ENCODE peak calls at places on chromosomes 1 and 21, in six cellular contexts. W, H, X, F, M and S are unnamed samples.

GRCh38 chr1:101148987-101149386 is 87.8 kb upstream of the S1PR1 start:
- DNase-seq in W (no peak), H (no peak), M (peak), F (no peak), X (no peak), S (no peak)

GRCh38 chr21:28539623-28539988 is 453.1 kb downstream of the LTN1 start:
- DNase-seq in X (no peak), F (no peak), H (no peak), M (no peak), W (no peak), S (no peak)

GRCh38 chr1:36831171-36831810 is 203.0 kb downstream of the GRIK3 start:
- DNase-seq in W (no peak), M (no peak), F (no peak), H (no peak), X (no peak), S (no peak)

GRCh38 chr1:2255420-2256369 is 27.6 kb downstream of the SKI start:
- DNase-seq in M (peak), X (peak), W (peak), F (no peak), H (no peak), S (no peak)

GRCh38 chr1:67382292-67382691 is 47.9 kb downstream of the SERBP1 start:
- DNase-seq in F (no peak), M (no peak), H (no peak), W (no peak), X (no peak), S (no peak)

GRCh38 chr21:39720126-39720778 is 24.7 kb upstream of the IGSF5 start:
- DNase-seq in X (no peak), W (no peak), H (no peak), M (no peak), F (no peak), S (no peak)

GRCh38 chr1:228120351-228121091 is 11.4 kb upstream of the MRPL55 start:
- DNase-seq in W (no peak), H (no peak), M (no peak), F (no peak), X (no peak), S (no peak)

GRCh38 chr21:45072166-45072962 is 2.0 kb upstream of the ADARB1 start:
- DNase-seq in M (no peak), X (no peak), W (no peak), F (no peak), H (no peak), S (no peak)

GRCh38 chr1:155206891-155207577 is 663 bp downstream of the THBS3 start:
- DNase-seq in H (peak), W (peak), M (peak), F (peak), X (peak), S (peak)

DNA sequence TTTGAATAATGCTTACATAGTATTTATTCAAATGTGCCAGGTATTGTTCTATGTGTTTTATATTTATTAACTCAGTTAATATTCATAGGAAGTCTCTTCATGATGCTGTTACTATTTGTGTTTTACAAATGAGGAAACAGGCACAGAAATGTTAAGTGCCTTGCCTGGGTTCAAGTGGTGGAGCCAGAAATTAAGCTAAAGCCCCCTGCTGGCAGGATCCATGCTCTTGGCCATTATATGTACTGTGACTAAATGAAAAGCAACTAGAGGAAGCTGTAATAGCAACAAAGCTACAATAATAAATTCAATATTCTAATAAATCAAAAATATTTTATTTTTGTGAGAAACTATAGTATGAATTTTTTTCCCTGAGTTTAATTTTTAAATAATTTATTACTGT is 30.0 kb downstream of the IARS2 start:
- DNase-seq in H (no peak), F (no peak), X (no peak), W (no peak), M (no peak), S (no peak)
- TF ChIP-seq CTCF in H (peak), F (peak), X (no peak), W (peak), M (peak), S (peak)

GRCh38 chr1:72848997-72849396 is 566.7 kb upstream of the NEGR1 start:
- DNase-seq in M (no peak), H (no peak), F (no peak), W (no peak), X (no peak), S (no peak)

GRCh38 chr1:72846891-72847290 is 564.6 kb upstream of the NEGR1 start:
- DNase-seq in X (no peak), M (no peak), W (no peak), H (no peak), F (no peak), S (no peak)

GRCh38 chr1:72846476-72846875 is 564.1 kb upstream of the NEGR1 start:
- DNase-seq in H (no peak), F (no peak), W (no peak), X (no peak), M (no peak), S (no peak)

GRCh38 chr1:72845981-72846380 is 563.6 kb upstream of the NEGR1 start:
- DNase-seq in X (no peak), M (no peak), F (no peak), W (no peak), H (no peak), S (no peak)

DNA sequence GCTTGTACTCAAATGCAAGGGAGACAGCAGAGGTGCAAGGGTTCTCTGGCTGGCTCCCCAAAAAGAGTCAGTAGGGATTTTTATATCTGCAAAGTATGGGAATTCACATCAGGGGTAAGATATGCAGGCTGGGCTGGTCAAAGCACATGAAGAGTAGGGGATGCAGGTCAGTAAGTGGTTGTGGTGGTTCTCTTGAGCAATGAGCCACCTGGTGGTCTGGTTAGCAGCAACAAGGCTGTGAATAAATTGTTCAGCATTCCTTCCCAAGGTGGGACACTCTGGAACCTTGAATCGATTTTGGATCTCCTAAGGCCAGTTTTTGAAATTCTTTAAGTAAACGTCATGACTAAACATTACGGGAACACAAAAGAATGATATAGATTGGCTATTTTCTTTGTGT is 563.0 kb upstream of the NEGR1 start:
- DNase-seq in F (no peak), X (no peak), M (no peak), H (no peak), W (no peak), S (no peak)
- TF ChIP-seq CTCF in F (no peak), X (no peak), M (peak), H (no peak), W (no peak), S (no peak)

GRCh38 chr1:45854724-45855123 is 51.3 kb downstream of the MAST2 start:
- DNase-seq in M (no peak), F (no peak), H (no peak), X (no peak), W (no peak), S (no peak)
- TF ChIP-seq CTCF in M (no peak), F (no peak), H (no peak), X (no peak), W (no peak), S (no peak)

DNA sequence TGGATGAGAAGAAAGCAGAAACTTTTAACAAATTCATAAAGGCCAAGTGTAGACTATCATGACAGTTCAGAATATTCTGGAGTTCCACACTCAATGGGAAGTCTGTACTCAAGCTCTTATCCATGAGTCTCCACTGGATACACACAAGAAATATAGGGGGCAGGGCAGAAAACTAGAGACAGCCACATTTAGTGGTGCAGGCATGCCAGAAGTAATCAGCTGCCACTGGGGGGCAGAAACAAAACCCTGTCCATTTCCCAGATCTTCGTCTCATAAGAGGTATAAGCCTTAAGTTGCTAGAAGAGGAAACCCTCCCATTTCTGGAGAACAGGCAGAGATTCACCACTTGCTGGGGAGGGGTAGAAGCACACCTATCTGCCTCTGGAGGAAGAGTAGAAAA is 166.8 kb upstream of the GALNT2 start:
- DNase-seq in X (no peak), M (no peak), W (no peak), H (no peak), F (no peak), S (no peak)
- TF ChIP-seq CTCF in X (no peak), M (no peak), W (no peak), H (no peak), F (no peak), S (no peak)

GRCh38 chr21:38171723-38172344 is 85.0 kb upstream of the KCNJ15 start:
- DNase-seq in W (no peak), M (peak), H (no peak), F (no peak), X (no peak), S (no peak)
- TF ChIP-seq CTCF in W (no peak), M (peak), H (no peak), F (no peak), X (no peak), S (no peak)

GRCh38 chr1:175338447-175339135 is 146.0 kb upstream of the KIAA0040 start:
- DNase-seq in H (no peak), M (no peak), F (no peak), X (no peak), W (no peak), S (peak)
- TF ChIP-seq CTCF in H (peak), M (peak), F (peak), X (peak), W (peak), S (peak)

DNA sequence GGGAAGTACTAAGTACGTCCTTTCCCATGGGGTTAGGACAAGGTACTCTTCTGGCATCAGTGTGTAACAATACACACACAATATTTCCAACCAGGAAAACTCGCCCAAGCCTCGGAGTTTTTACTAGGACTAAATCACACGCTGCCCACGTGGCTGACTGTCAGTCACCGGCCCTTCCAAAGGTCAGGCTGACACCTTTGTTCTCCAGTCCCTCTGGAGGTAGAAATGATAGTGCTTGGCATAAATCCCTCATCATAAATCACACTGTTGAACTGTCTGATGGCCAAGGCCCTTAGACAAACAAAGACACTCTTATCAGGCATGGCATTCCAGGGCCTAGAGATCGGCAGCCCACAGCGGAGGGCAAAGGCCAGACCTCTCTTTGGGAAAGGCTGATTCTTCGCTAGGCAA is 16.9 kb upstream of the SLAMF9 start:
- DNase-seq in X (no peak), M (no peak), W (no peak), F (no peak), H (peak), S (no peak)
- TF ChIP-seq CTCF in X (no peak), M (no peak), W (no peak), F (no peak), H (no peak), S (no peak)

DNA sequence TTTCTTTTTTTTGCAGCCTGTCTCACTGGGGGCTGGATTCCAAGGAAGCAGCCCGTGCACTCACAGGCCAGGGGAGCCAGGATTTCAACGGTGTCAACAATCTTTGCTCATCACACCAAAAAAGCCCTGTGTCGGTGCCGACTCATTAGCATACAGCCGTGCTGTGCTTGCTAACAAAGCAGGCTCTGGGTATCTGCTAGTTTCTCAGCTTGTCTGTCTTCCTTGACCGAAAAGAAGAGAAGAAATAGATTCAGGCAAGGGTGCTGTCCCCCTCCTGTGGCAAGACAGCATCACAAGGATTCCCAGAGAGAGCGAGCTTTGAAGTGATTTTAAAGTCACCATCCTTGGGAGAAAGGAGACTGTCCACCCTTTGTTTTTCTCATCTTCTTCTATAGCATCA is 214.7 kb downstream of the SDCCAG8 start:
- DNase-seq in F (no peak), H (no peak), X (no peak), M (no peak), W (no peak), S (no peak)
- TF ChIP-seq CTCF in F (no peak), H (no peak), X (no peak), M (no peak), W (no peak), S (no peak)